ENCODE peak calls at places on chromosomes 1 and 21, in five cellular contexts. I is IMR-90, R is H1, C is neuronal stem cell, M is mesenchymal stem cell. L is an unnamed sample.

GRCh38 chr1:59178339-59178744 is 118.6 kb upstream of the FGGY start:
- DNase-seq in I (peak), R (no peak), C (no peak), M (peak), L (no peak)

GRCh38 chr1:63729227-63729620 is 44.6 kb upstream of the ROR1 start:
- DNase-seq in I (no peak), R (no peak), C (no peak), M (no peak), L (no peak)

GRCh38 chr1:72122099-72122893 is 160.0 kb downstream of the NEGR1 start:
- DNase-seq in I (no peak), R (no peak), C (no peak), M (peak), L (no peak)

GRCh38 chr21:36891123-36891522 is 75.3 kb downstream of the HLCS start:
- DNase-seq in I (no peak), R (no peak), C (no peak), M (no peak), L (no peak)

GRCh38 chr1:195202271-195202670 is 1406.0 kb downstream of the KCNT2 start:
- DNase-seq in I (peak), R (no peak), C (no peak), M (no peak), L (no peak)

GRCh38 chr1:26126321-26127084 is 14.9 kb downstream of the PDIK1L start:
- DNase-seq in I (peak), R (peak), C (no peak), M (peak), L (peak)

GRCh38 chr21:36551731-36552457 is 72.0 kb upstream of the CLDN14 start:
- DNase-seq in I (peak), R (peak), C (no peak), M (no peak), L (no peak)

GRCh38 chr1:176479920-176480319 is 16.9 kb downstream of the PAPPA2 start:
- DNase-seq in I (no peak), R (peak), C (no peak), M (no peak), L (no peak)

GRCh38 chr21:35927262-35927661 is 133.1 kb downstream of the SETD4 start:
- DNase-seq in I (no peak), R (no peak), C (no peak), M (no peak), L (no peak)

GRCh38 chr1:199123615-199124014 is 484.8 kb downstream of the PTPRC start:
- DNase-seq in I (peak), R (no peak), C (no peak), M (peak), L (peak)

GRCh38 chr1:183370399-183371058 is 47.7 kb downstream of the NMNAT2 start:
- DNase-seq in I (no peak), R (no peak), C (no peak), M (no peak), L (peak)

GRCh38 chr1:85428471-85429077 is 36.4 kb downstream of the DDAH1 start:
- DNase-seq in I (no peak), R (no peak), C (no peak), M (no peak), L (no peak)

GRCh38 chr1:208668991-208669390 is 424.8 kb upstream of the PLXNA2 start:
- DNase-seq in I (no peak), R (no peak), C (no peak), M (no peak), L (no peak)

GRCh38 chr1:94119796-94120590 is 955 bp downstream of the ABCA4 start:
- DNase-seq in I (peak), R (no peak), C (no peak), M (no peak), L (peak)

GRCh38 chr1:222790520-222790919 is 24.3 kb upstream of the DISP1 start:
- DNase-seq in I (no peak), R (no peak), C (no peak), M (no peak), L (no peak)

GRCh38 chr1:24344090-24344742 is 25.1 kb downstream of the GRHL3 start:
- DNase-seq in I (no peak), R (no peak), C (no peak), M (peak), L (no peak)

GRCh38 chr1:79497193-79497773 is 490.8 kb upstream of the ADGRL4 start:
- DNase-seq in I (peak), R (no peak), C (peak), M (peak), L (peak)

GRCh38 chr1:42431514-42431913 is 24.3 kb downstream of the ZMYND12 start:
- DNase-seq in I (no peak), R (no peak), C (no peak), M (no peak), L (no peak)

GRCh38 chr1:204560590-204560989 is 44.4 kb downstream of the MDM4 start:
- DNase-seq in I (peak), R (no peak), C (no peak), M (peak), L (no peak)

GRCh38 chr1:9270290-9270900 is 22.3 kb upstream of the SPSB1 start:
- DNase-seq in I (no peak), R (peak), C (no peak), M (no peak), L (no peak)

GRCh38 chr1:153728305-153729066 is 636 bp downstream of the INTS3 start:
- DNase-seq in I (peak), R (peak), C (no peak), M (peak), L (no peak)

GRCh38 chr1:151147132-151147503 is 687 bp upstream of the SEMA6C start:
- DNase-seq in I (peak), R (no peak), C (no peak), M (no peak), L (no peak)

GRCh38 chr1:16978589-16979474 is 1.6 kb downstream of the MFAP2 start:
- DNase-seq in I (peak), R (peak), C (no peak), M (peak), L (peak)

GRCh38 chr1:83882906-83883305 is 116.0 kb downstream of the TTLL7 start:
- DNase-seq in I (peak), R (no peak), C (no peak), M (peak), L (no peak)

GRCh38 chr1:61093525-61094137 is 11.3 kb downstream of the NFIA start:
- DNase-seq in I (no peak), R (no peak), C (no peak), M (no peak), L (no peak)

GRCh38 chr1:224700915-224701531 is 84.9 kb downstream of the CNIH3 start:
- DNase-seq in I (peak), R (peak), C (peak), M (peak), L (no peak)

GRCh38 chr1:205303247-205303888 is 18.2 kb downstream of the NUAK2 start:
- DNase-seq in I (no peak), R (no peak), C (no peak), M (no peak), L (no peak)

GRCh38 chr1:27602510-27603319 is 1.2 kb downstream of the AHDC1 start:
- DNase-seq in I (peak), R (peak), C (no peak), M (no peak), L (no peak)

GRCh38 chr1:64183380-64183984 is 19.9 kb upstream of the UBE2U start:
- DNase-seq in I (peak), R (no peak), C (no peak), M (peak), L (no peak)

GRCh38 chr1:914253-914890 is 9.4 kb upstream of the SAMD11 start:
- DNase-seq in I (no peak), R (no peak), C (no peak), M (no peak), L (no peak)

GRCh38 chr1:163768581-163768980 is 446.8 kb downstream of the NUF2 start:
- DNase-seq in I (no peak), R (no peak), C (no peak), M (no peak), L (no peak)

GRCh38 chr1:24929876-24930702 is at the start of gene RUNX3:
- DNase-seq in I (no peak), R (peak), C (peak), M (no peak), L (peak)

DNA sequence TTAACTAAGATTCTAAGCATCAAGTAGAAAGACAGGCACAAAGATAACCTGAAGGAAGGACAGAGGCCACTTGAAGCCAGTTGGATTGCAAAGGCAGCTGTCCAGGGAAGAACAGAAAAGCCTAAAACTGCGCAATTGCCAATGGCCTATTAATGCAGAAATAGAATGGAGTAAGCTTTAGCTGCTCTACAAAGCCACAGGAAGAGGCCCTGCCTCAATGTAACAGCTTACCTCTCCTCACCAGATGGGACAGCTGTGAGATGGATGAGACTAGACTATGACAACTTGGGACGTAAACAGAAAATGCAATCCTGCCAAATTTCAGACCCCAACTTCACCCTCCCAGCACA is 176.5 kb downstream of the EIF4G3 start:
- DNase-seq in I (no peak), R (no peak), C (no peak), M (no peak), L (no peak)
- H3K4me3 ChIP-seq in I (no peak), R (no peak), C (no peak), M (no peak), L (no peak)

DNA sequence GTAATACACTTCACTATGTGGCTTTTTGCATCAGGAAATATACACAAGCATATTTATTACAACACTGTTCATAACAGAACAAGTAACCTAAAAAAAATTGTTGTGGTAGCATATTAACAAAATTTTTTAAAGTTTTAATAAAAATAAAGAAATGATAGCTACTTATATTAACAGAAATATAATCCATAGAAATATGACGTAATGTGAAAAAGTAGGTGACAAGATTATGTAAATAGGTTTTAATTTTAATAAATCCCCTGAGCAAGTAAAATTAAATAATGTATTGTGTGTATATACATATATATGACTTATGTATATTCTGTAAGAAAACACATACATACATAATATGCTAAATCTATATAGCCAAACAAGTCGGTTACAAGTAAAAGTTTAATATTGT is 359.9 kb downstream of the SEC16B start:
- DNase-seq in I (no peak), R (no peak), C (no peak), M (no peak), L (no peak)
- H2AK5ac ChIP-seq in I (no peak), R (no peak), C (no peak), M (no peak), L (no peak)

GRCh38 chr1:236603896-236604217 is 459 bp downstream of the HEATR1 start:
- DNase-seq in I (peak), R (no peak), C (peak), M (peak), L (peak)
- H3K14ac ChIP-seq in I (no peak), R (no peak), C (no peak), M (no peak), L (no peak)

GRCh38 chr1:6507461-6507911 is 16.0 kb upstream of the PLEKHG5 start:
- DNase-seq in I (no peak), R (no peak), C (no peak), M (no peak), L (no peak)
- H3K4me3 ChIP-seq in I (no peak), R (no peak), C (no peak), M (no peak), L (no peak)

DNA sequence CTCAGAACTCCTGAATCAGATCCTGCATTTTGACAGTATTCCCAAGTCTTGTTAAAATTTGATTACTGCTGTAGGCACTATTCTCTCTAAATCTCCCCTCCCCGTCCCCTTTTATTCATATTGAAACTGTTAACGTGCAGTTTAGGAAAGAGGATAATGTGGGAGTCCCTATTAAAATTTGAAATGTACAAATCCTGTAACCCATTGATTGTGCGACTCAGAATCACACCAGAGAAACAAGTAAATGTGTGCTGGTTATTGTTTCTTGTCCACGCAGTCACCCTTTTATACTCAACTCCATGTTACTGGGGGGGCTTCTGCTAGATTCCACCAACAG is 584 bp upstream of the LTN1 start:
- DNase-seq in I (no peak), R (no peak), C (no peak), M (no peak), L (no peak)
- H2AK5ac ChIP-seq in I (peak), R (peak), C (no peak), M (no peak), L (peak)

GRCh38 chr1:57747818-57748217 is 324.0 kb upstream of the DAB1 start:
- DNase-seq in I (no peak), R (no peak), C (no peak), M (no peak), L (no peak)
- H3K14ac ChIP-seq in I (no peak), R (no peak), C (no peak), M (no peak), L (no peak)

DNA sequence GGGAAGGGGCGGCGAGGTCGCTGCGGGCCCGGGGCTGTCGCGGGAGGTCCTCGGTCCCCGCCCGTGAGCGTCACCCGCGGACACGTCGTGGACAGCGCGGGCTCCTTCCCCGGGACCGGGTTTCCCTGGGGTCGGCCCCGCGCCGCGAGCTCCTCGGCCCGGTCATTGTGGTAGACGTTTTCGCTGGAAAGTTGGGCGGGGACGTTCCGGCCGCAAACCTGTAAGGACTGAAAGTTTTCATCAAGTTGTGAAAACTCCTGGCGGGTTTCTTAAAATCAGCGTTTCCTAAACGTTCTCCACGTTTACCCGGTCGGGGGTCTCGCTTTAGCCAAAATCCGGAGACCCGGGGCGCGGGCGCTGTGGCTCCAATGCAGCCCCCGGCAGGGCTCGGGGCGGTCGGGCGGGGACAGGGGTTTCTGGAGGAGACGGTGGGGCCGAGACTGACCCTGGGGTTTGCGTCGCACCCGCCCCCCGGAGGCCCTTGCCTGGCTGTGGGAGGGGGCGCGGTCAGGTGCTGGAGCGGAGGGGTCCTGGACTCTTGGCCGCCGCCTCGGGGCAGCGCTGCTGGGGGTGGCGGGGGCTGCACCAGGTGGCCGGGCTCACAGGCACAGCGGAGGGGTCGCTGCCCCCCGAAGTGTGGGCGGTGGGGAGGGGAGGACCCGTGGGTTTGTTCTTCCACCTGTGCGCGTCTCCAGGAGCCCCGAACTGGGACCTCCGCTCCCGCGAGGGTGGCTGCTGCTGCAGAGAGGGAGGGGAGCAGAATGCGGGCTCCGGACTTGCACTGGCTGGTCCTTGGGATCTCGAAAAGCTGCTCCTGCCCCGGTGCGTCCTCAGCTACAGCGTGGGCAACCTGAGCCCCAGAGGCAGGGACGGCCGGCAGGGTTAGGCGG is 827 bp downstream of the PRKCZ start:
- DNase-seq in I (no peak), R (no peak), C (no peak), M (no peak), L (peak)
- H3K4me3 ChIP-seq in I (no peak), R (peak), C (no peak), M (peak), L (peak)

DNA sequence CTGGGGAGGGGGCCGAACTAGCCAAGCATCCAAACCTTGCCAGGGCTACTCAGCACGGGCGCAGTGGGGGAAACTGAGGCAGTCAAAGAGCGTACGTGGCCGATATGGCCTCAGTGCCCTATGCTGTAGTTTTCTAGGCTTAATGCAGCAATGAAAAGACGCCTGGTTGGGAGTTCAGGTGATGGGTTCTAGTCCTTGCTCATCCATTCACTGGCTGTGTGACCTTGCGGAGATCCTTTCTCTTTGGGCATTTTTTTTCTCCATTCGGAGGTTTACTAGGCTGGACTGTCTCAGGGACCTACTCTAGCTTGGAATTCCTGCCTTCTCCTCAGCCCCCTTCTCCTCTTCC is 852 bp downstream of the MTX1 start:
- DNase-seq in I (no peak), R (no peak), C (no peak), M (no peak), L (no peak)
- H2AK5ac ChIP-seq in I (peak), R (no peak), C (no peak), M (peak), L (peak)

DNA sequence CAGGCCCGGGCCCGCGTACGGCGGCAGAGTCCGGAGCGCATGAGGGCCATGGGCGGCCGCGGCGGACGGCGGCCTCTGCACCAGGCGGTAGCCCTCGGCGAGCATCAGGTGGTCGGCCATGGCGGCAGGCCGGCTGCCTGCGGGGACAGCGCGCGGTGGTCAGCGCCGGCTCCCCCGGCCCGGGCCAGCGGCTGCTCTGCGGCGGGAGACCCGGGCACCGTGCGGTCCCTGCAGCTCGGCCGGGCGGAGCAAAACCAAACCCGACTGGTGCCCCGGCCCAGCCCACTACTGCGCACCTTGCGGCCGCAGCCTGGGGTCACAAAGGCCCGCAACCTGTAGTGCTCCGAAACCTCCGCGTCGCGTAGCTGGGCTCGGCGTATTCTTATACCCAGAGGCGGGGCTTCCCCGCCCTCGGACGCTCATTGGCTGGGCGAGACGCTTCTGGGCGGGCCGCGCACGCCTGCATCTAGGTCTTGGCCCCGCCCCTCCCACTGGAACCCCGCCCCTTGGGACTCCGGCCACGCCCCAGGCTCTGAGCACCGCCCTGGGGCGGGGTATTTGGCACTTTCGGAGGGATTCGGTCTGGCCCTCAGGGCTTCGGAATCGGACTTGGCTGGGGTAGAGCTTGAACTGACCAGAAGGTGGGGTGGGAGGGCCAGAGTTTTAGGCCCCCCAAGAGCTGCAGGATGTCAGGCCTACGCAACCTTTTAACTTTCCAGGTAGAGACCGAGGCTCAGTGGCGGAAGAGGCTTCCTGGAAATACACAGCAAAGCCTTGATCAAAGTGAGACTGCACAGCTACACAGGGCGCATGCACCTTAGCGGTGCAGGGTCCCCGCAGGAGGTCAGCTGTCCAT is at the start of gene CITED4:
- DNase-seq in I (peak), R (peak), C (peak), M (peak), L (peak)
- H3K14ac ChIP-seq in I (peak), R (no peak), C (no peak), M (no peak), L (no peak)